ENCODE peak calls at places on chromosomes 2 and 18, in eight cellular contexts. W, P, C, B, A, Z, U and S are unnamed samples.
A peak's percentile ranks its signal among the peaks of the same experiment; 100 is the strongest.

GRCh38 chr18:9437672-9438071 is 37.6 kb upstream of the RALBP1 start:
- DNase-seq in W (no peak), P (no peak), C (no peak), B (no peak), A (no peak), Z (no peak), U (no peak), S (no peak)

GRCh38 chr18:22650247-22650646 is 232.5 kb upstream of the CTAGE1 start:
- DNase-seq in W (no peak), P (no peak), C (no peak), B (no peak), A (no peak), Z (no peak), U (no peak), S (no peak)

GRCh38 chr2:159650574-159650973 is 34.2 kb upstream of the BAZ2B start:
- DNase-seq in W (no peak), P (no peak), C (no peak), B (no peak), A (no peak), Z (no peak), U (peak; percentile 41), S (no peak)

GRCh38 chr18:3230401-3231334 is 10.9 kb upstream of the MYOM1 start:
- DNase-seq in W (no peak), P (no peak), C (no peak), B (peak; percentile 69), A (no peak), Z (no peak), U (no peak), S (no peak)

GRCh38 chr2:221212105-221212504 is 360.0 kb downstream of the EPHA4 start:
- DNase-seq in W (no peak), P (no peak), C (no peak), B (no peak), A (no peak), Z (no peak), U (no peak), S (no peak)

GRCh38 chr2:75146903-75147332 is 52.4 kb downstream of the TACR1 start:
- DNase-seq in W (no peak), P (no peak), C (no peak), B (no peak), A (no peak), Z (no peak), U (no peak), S (no peak)

GRCh38 chr2:140256080-140256479 is 1475.9 kb upstream of the NXPH2 start:
- DNase-seq in W (no peak), P (no peak), C (no peak), B (no peak), A (no peak), Z (no peak), U (no peak), S (no peak)

GRCh38 chr2:15763822-15764682 is 172.4 kb downstream of the DDX1 start:
- DNase-seq in W (no peak), P (no peak), C (no peak), B (peak; percentile 12), A (no peak), Z (no peak), U (no peak), S (no peak)

GRCh38 chr18:62324917-62325805 is at the start of gene TNFRSF11A:
- DNase-seq in W (peak; percentile 53), P (no peak), C (peak; percentile 48), B (peak; percentile 61), A (peak; percentile 84), Z (peak; percentile 25), U (peak; percentile 59), S (peak; percentile 79)

GRCh38 chr2:73085691-73086090 is 14.2 kb upstream of the SFXN5 start:
- DNase-seq in W (peak; percentile 66), P (peak; percentile 67), C (peak; percentile 64), B (peak; percentile 86), A (peak; percentile 87), Z (peak; percentile 81), U (peak; percentile 60), S (peak; percentile 75)

GRCh38 chr18:36808681-36809080 is 20.1 kb downstream of the TPGS2 start:
- DNase-seq in W (no peak), P (no peak), C (no peak), B (no peak), A (no peak), Z (no peak), U (no peak), S (no peak)

GRCh38 chr18:80246656-80247402 is 485 bp downstream of the PARD6G start:
- DNase-seq in W (no peak), P (no peak), C (no peak), B (no peak), A (peak; percentile 46), Z (no peak), U (no peak), S (no peak)

GRCh38 chr18:500556-501405 is at the start of gene COLEC12:
- DNase-seq in W (no peak), P (no peak), C (no peak), B (peak; percentile 65), A (peak; percentile 61), Z (no peak), U (no peak), S (no peak)

GRCh38 chr2:97871096-97871780 is 124.5 kb downstream of the TMEM131 start:
- DNase-seq in W (no peak), P (no peak), C (no peak), B (no peak), A (no peak), Z (no peak), U (no peak), S (no peak)

GRCh38 chr2:207184348-207184747 is 18.6 kb upstream of the KLF7 start:
- DNase-seq in W (no peak), P (no peak), C (no peak), B (no peak), A (no peak), Z (no peak), U (no peak), S (no peak)

GRCh38 chr2:109558076-109558882 is 55.5 kb downstream of the SEPTIN10 start:
- DNase-seq in W (no peak), P (no peak), C (no peak), B (peak; percentile 45), A (no peak), Z (no peak), U (no peak), S (peak; percentile 16)

GRCh38 chr18:79566841-79567370 is 112.7 kb upstream of the CTDP1 start:
- DNase-seq in W (no peak), P (no peak), C (no peak), B (no peak), A (no peak), Z (no peak), U (no peak), S (no peak)

GRCh38 chr18:58496937-58497336 is 132.0 kb downstream of the ALPK2 start:
- DNase-seq in W (no peak), P (no peak), C (no peak), B (no peak), A (peak; percentile 46), Z (no peak), U (no peak), S (no peak)

GRCh38 chr2:175012516-175012915 is 7.3 kb upstream of the CHN1 start:
- DNase-seq in W (no peak), P (no peak), C (no peak), B (no peak), A (no peak), Z (no peak), U (no peak), S (no peak)

GRCh38 chr2:160429248-160430000 is 64.2 kb downstream of the RBMS1 start:
- DNase-seq in W (peak; percentile 35), P (no peak), C (no peak), B (no peak), A (no peak), Z (no peak), U (peak; percentile 26), S (no peak)

GRCh38 chr2:219273887-219274391 is 5.2 kb upstream of the DNAJB2 start:
- DNase-seq in W (no peak), P (no peak), C (no peak), B (no peak), A (no peak), Z (no peak), U (no peak), S (no peak)